ENCODE peak calls at places on chromosome 6, in five cellular contexts. W, E, T, Z and P are unnamed samples.

GRCh38 chr6:144320746-144321145 is 35.6 kb downstream of the UTRN start:
- DNase-seq in E (peak; percentile 61), Z (no peak), W (no peak), T (peak; percentile 18), P (no peak)

GRCh38 chr6:90025418-90026089 is 131.3 kb downstream of the GJA10 start:
- DNase-seq in Z (no peak), E (peak; percentile 94), T (no peak), W (no peak), P (no peak)

GRCh38 chr6:44642870-44643522 is 255.5 kb downstream of the CDC5L start:
- DNase-seq in W (no peak), T (peak; percentile 75), E (peak; percentile 18), Z (no peak), P (peak; percentile 34)

GRCh38 chr6:152893187-152893586 is 89.7 kb downstream of the FBXO5 start:
- DNase-seq in W (no peak), T (no peak), E (no peak), Z (no peak), P (no peak)

GRCh38 chr6:34056301-34056700 is 89.6 kb downstream of the GRM4 start:
- DNase-seq in T (no peak), Z (peak; percentile 85), E (peak; percentile 85), W (peak; percentile 84), P (no peak)

GRCh38 chr6:42923656-42924055 is 5.6 kb upstream of the CNPY3 start:
- DNase-seq in Z (no peak), W (no peak), E (peak; percentile 41), T (no peak), P (no peak)

GRCh38 chr6:106872044-106872443 is 102.5 kb downstream of the CD24 start:
- DNase-seq in Z (no peak), T (no peak), W (no peak), E (no peak), P (no peak)

GRCh38 chr6:135358251-135358821 is 139.2 kb downstream of the AHI1 start:
- DNase-seq in W (no peak), T (no peak), Z (no peak), E (peak; percentile 93), P (no peak)

GRCh38 chr6:89987140-89987539 is 92.9 kb downstream of the GJA10 start:
- DNase-seq in Z (no peak), W (no peak), T (no peak), E (no peak), P (no peak)

GRCh38 chr6:90284745-90285481 is 11.7 kb downstream of the BACH2 start:
- DNase-seq in Z (no peak), T (no peak), W (no peak), E (peak; percentile 58), P (no peak)

GRCh38 chr6:30849903-30850651 is 34.2 kb upstream of the DDR1 start:
- DNase-seq in W (no peak), T (no peak), E (no peak), Z (no peak), P (no peak)

GRCh38 chr6:152575621-152576150 is 61.5 kb downstream of the SYNE1 start:
- DNase-seq in W (no peak), Z (no peak), T (no peak), E (peak; percentile 77), P (peak; percentile 1)

GRCh38 chr6:73774311-73774766 is 78.3 kb downstream of the CD109 start:
- DNase-seq in E (peak; percentile 93), W (peak; percentile 78), Z (no peak), T (no peak), P (no peak)

GRCh38 chr6:53151676-53152075 is 3.0 kb upstream of the GCM1 start:
- DNase-seq in Z (no peak), T (no peak), E (no peak), W (no peak), P (no peak)

GRCh38 chr6:103273048-103273447 is 1586.7 kb downstream of the HACE1 start:
- DNase-seq in W (no peak), T (peak; percentile 18), Z (no peak), E (no peak), P (peak; percentile 67)

GRCh38 chr6:159067334-159067733 is 22.5 kb upstream of the TAGAP start:
- DNase-seq in Z (no peak), W (no peak), T (no peak), E (no peak), P (no peak)

GRCh38 chr6:67496191-67496590 is 1138.9 kb upstream of the ADGRB3 start:
- DNase-seq in Z (no peak), W (no peak), T (no peak), E (no peak), P (no peak)

GRCh38 chr6:27178001-27178730 is 69.3 kb upstream of the PRSS16 start:
- DNase-seq in T (peak; percentile 75), W (peak; percentile 87), Z (peak; percentile 65), E (peak; percentile 90), P (no peak)

GRCh38 chr6:166467436-166468000 is 84.8 kb upstream of the MPC1 start:
- DNase-seq in E (no peak), Z (no peak), T (no peak), W (no peak), P (no peak)

GRCh38 chr6:39746795-39747194 is 21.6 kb upstream of the KIF6 start:
- DNase-seq in Z (no peak), W (no peak), E (no peak), T (no peak), P (no peak)

GRCh38 chr6:33171096-33171888 is 21.0 kb downstream of the COL11A2 start:
- DNase-seq in W (peak; percentile 43), E (no peak), Z (no peak), T (no peak), P (no peak)

GRCh38 chr6:130371921-130372320 is 6.1 kb downstream of the TMEM200A start:
- DNase-seq in Z (no peak), W (no peak), E (no peak), T (no peak), P (no peak)

GRCh38 chr6:13488015-13488895 is 855 bp upstream of the GFOD1 start:
- DNase-seq in Z (peak; percentile 72), W (peak; percentile 84), T (no peak), E (peak; percentile 57), P (peak; percentile 58)

GRCh38 chr6:9851541-9852380 is 563.1 kb downstream of the TFAP2A start:
- DNase-seq in W (no peak), Z (no peak), E (no peak), T (no peak), P (no peak)

GRCh38 chr6:42199106-42199981 is 4.6 kb upstream of the GUCA1B start:
- DNase-seq in W (no peak), E (peak; percentile 79), Z (no peak), T (no peak), P (no peak)

GRCh38 chr6:80165143-80165542 is 58.7 kb downstream of the BCKDHB start:
- DNase-seq in T (no peak), W (no peak), E (peak; percentile 63), Z (no peak), P (no peak)

GRCh38 chr6:1901556-1901955 is 291.8 kb downstream of the FOXC1 start:
- DNase-seq in Z (no peak), E (peak; percentile 25), T (no peak), W (no peak), P (no peak)

GRCh38 chr6:78746457-78746856 is 120.9 kb upstream of the IRAK1BP1 start:
- DNase-seq in Z (no peak), W (no peak), E (peak; percentile 4), T (no peak), P (no peak)

GRCh38 chr6:111483736-111484654 is 977 bp upstream of the REV3L start:
- DNase-seq in W (peak; percentile 99), Z (peak; percentile 94), E (peak; percentile 99), T (peak; percentile 92), P (peak; percentile 78)

GRCh38 chr6:81933648-81934047 is 181.2 kb upstream of the TENT5A start:
- DNase-seq in E (peak; percentile 52), T (no peak), W (no peak), Z (no peak), P (no peak)

GRCh38 chr6:21893778-21894177 is 300.2 kb downstream of the SOX4 start:
- DNase-seq in W (no peak), E (no peak), Z (no peak), T (no peak), P (no peak)

GRCh38 chr6:16731503-16732018 is 29.7 kb downstream of the ATXN1 start:
- DNase-seq in Z (no peak), E (no peak), T (no peak), W (no peak), P (no peak)

GRCh38 chr6:159646731-159647130 is 46.3 kb downstream of the SOD2 start:
- DNase-seq in T (no peak), W (no peak), E (peak; percentile 28), Z (no peak), P (no peak)

GRCh38 chr6:16320533-16321340 is 82.3 kb downstream of the GMPR start:
- DNase-seq in E (peak; percentile 83), W (no peak), T (no peak), Z (no peak), P (no peak)

GRCh38 chr6:11947569-11947968 is 64.5 kb upstream of the HIVEP1 start:
- DNase-seq in Z (no peak), E (no peak), T (no peak), W (no peak), P (no peak)

GRCh38 chr6:137175157-137175889 is 1.9 kb upstream of the IL22RA2 start:
- DNase-seq in W (no peak), T (no peak), E (no peak), Z (no peak), P (no peak)

GRCh38 chr6:99614430-99615161 is 8.0 kb downstream of the PRDM13 start:
- DNase-seq in T (peak; percentile 58), W (no peak), E (peak; percentile 25), Z (no peak), P (peak; percentile 71)